ENCODE peak calls at places on chromosomes 1 and 21, in seven cellular contexts. C is left ventricle myocardium inferior, D is uterus, R is A549, G is fibroblast of mammary gland, O is tibial artery, Y is AG10803. V is an unnamed sample.

GRCh38 chr1:159594581-159594980 is 7.0 kb downstream of the APCS start:
- DNase-seq in R (no peak), O (no peak), Y (peak; percentile 54), D (no peak), C (no peak), G (peak; percentile 31), V (no peak)

GRCh38 chr1:47618222-47618720 is 180.4 kb downstream of the FOXD2 start:
- DNase-seq in O (peak; percentile 21), R (no peak), Y (no peak), C (no peak), D (no peak), G (no peak), V (no peak)

GRCh38 chr1:53552146-53552940 is 93.1 kb downstream of the DMRTB1 start:
- DNase-seq in D (peak; percentile 3), R (no peak), G (no peak), C (peak; percentile 1), O (peak; percentile 47), Y (peak; percentile 15), V (no peak)

GRCh38 chr1:27098447-27099153 is 56.3 kb downstream of the SLC9A1 start:
- DNase-seq in O (peak; percentile 81), D (no peak), Y (peak; percentile 27), G (no peak), R (no peak), C (peak; percentile 66), V (no peak)

GRCh38 chr1:91799159-91799558 is 86.8 kb downstream of the TGFBR3 start:
- DNase-seq in Y (no peak), R (no peak), D (no peak), G (no peak), C (peak; percentile 32), O (no peak), V (no peak)

GRCh38 chr1:63330331-63330916 is 8.1 kb downstream of the FOXD3 start:
- DNase-seq in O (no peak), D (no peak), G (no peak), C (no peak), R (no peak), Y (no peak), V (no peak)

GRCh38 chr1:202162049-202162417 is 1.6 kb upstream of the PTPN7 start:
- DNase-seq in O (no peak), Y (no peak), D (no peak), G (no peak), C (no peak), R (no peak), V (peak; percentile 56)

GRCh38 chr1:203440780-203441179 is 34.8 kb upstream of the PRELP start:
- DNase-seq in G (peak; percentile 58), D (peak; percentile 86), O (peak; percentile 92), R (peak; percentile 39), Y (peak; percentile 89), C (peak; percentile 76), V (peak; percentile 40)

GRCh38 chr1:45015683-45016082 is 3.6 kb downstream of the UROD start:
- DNase-seq in C (no peak), D (no peak), R (no peak), G (no peak), Y (no peak), O (no peak), V (no peak)

GRCh38 chr1:187476671-187477070 is 647.9 kb downstream of the PLA2G4A start:
- DNase-seq in C (no peak), O (no peak), D (no peak), G (peak; percentile 11), Y (no peak), R (no peak), V (no peak)

GRCh38 chr1:55833452-55834160 is 618.4 kb upstream of the USP24 start:
- DNase-seq in G (peak; percentile 70), C (no peak), R (no peak), Y (peak; percentile 97), O (no peak), D (peak; percentile 22), V (no peak)

GRCh38 chr1:155051777-155052398 is 772 bp downstream of the ADAM15 start:
- DNase-seq in Y (peak; percentile 21), G (peak; percentile 18), D (peak; percentile 72), R (no peak), O (peak; percentile 85), C (peak; percentile 74), V (peak; percentile 57)

GRCh38 chr1:10900691-10901090 is 104.2 kb upstream of the CASZ1 start:
- DNase-seq in O (no peak), Y (no peak), R (peak; percentile 17), C (no peak), D (no peak), G (peak; percentile 32), V (no peak)

GRCh38 chr1:75257424-75257823 is 123.2 kb downstream of the LHX8 start:
- DNase-seq in O (no peak), C (no peak), Y (no peak), G (no peak), R (no peak), D (no peak), V (no peak)
- TF ChIP-seq CTCF in O (no peak), C (no peak), Y (no peak), G (no peak), R (no peak), D (no peak), V (no peak)

GRCh38 chr1:228087771-228088251 is 5.3 kb downstream of the ARF1 start:
- DNase-seq in R (no peak), C (peak; percentile 26), Y (peak; percentile 91), O (peak; percentile 63), D (no peak), G (peak; percentile 87), V (no peak)
- TF ChIP-seq CTCF in R (no peak), C (no peak), Y (peak; percentile 26), O (no peak), D (no peak), G (peak; percentile 9), V (no peak)

GRCh38 chr21:41832230-41833137 is 46.7 kb downstream of the PRDM15 start:
- DNase-seq in O (no peak), Y (no peak), G (no peak), R (no peak), C (no peak), D (no peak), V (no peak)
- TF ChIP-seq CTCF in O (no peak), Y (no peak), G (no peak), R (no peak), C (no peak), D (no peak), V (no peak)

DNA sequence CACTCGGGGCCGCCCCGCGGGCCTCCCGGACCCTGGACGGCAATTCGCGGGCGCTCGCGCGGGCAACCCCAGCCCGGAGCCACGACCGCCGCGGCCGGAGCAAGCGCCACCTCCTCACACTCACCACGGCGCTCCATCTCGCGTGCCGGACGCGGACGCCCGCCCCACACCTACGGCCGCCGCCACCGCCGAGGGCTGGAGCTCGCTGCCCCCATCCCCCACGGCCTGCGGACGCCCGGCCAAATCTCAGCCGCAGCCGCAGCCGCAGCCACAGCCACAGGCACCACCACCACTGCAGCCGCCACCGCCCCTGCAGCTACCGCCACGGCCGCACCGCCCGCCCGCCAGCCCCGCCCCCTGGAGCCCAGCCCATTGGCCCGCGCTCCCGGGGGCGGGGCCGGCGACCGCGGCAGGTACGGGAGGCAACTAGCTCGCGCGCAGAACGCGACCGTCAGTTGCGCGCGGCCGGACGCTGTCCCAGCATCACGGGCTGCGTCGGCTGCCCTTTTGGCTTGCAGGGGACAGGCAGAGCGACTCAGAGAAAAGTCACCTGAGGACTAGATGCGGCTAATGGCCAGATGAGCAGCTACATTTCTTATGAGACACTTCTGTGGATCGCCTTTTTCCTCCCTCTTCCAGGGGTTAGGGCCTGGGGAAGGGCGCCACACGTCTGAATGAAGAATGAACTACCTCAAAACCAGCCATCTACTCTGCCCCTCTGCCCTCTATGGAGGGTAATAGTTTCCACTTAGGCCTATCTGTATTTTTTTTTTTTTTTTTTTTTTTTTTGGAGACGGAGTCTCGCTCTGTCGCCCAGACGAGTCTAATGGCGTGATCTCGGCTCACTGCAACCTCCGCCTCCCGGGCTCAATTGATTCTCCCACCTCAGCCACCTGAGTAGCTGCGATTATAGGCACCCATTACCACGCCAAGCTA is at the start of gene ARHGAP29:
- DNase-seq in O (peak; percentile 91), G (peak; percentile 58), Y (peak; percentile 65), R (peak; percentile 79), C (peak; percentile 89), D (peak; percentile 58), V (peak; percentile 85)
- TF ChIP-seq CTCF in O (no peak), G (no peak), Y (no peak), R (no peak), C (no peak), D (no peak), V (no peak)

DNA sequence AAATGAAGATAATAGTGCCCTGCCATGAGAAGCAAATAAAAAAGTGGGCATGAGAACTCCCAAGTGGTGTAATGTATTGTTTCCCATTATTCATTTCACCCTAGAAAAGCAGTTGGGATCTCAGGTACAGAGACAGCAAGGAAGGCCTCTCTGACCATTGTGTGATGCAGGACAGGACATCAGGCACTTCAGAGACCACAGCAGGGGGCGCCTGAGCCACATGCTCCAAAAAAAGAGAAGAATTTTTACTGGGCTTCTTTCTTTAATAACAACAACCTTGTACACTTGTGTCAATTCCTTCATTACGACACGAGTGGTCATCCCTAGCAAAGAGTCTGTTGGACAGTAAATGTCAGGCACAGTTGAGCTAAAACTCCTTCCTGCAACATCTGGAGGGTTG is 533.3 kb downstream of the OMA1 start:
- DNase-seq in D (no peak), O (no peak), Y (no peak), R (no peak), C (no peak), G (no peak), V (no peak)
- TF ChIP-seq CTCF in D (no peak), O (no peak), Y (no peak), R (no peak), C (no peak), G (no peak), V (peak; percentile 28)

DNA sequence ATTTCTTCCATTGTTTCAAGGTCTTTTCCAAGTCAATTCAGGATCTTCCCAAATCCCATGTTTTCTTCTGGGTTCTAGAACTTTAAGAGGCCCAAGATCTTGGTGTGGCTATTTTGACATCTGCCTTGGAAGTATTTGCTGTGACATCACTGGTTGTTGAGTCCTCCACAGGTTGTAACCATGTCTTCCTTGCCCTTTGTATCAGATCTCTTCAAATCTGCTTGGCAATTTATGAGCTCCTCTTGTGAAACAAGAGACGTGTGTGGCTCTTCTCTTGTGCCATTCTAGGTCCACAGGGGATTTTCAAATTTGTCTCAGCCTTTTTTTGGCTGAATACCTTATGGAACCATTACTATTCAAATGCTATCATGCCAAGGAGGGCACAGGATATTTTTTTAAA is 60.3 kb upstream of the KCNK2 start:
- DNase-seq in R (no peak), O (no peak), G (peak; percentile 54), D (no peak), C (no peak), Y (peak; percentile 61), V (no peak)
- TF ChIP-seq CTCF in R (no peak), O (no peak), G (no peak), D (no peak), C (no peak), Y (no peak), V (no peak)

GRCh38 chr1:206925116-206925736 is 3.5 kb upstream of the FCMR start:
- DNase-seq in C (no peak), D (no peak), O (no peak), G (no peak), R (peak; percentile 48), Y (no peak), V (peak; percentile 77)
- TF ChIP-seq CTCF in C (peak; percentile 20), D (no peak), O (no peak), G (no peak), R (no peak), Y (no peak), V (peak; percentile 35)